ENCODE peak calls at places on chromosomes 13 and 19, in four cellular contexts. W, B, T and Z are unnamed samples.

GRCh38 chr13:47521895-47522487 is 479.1 kb downstream of the SUCLA2 start:
- DNase-seq in T (no peak), B (no peak), W (no peak), Z (no peak)

GRCh38 chr13:23771966-23772365 is 117.2 kb downstream of the MIPEP start:
- DNase-seq in W (no peak), T (no peak), B (no peak), Z (no peak)

GRCh38 chr13:20658451-20658850 is 45.0 kb upstream of the IL17D start:
- DNase-seq in T (no peak), W (no peak), B (no peak), Z (no peak)

GRCh38 chr19:46296722-46297431 is at the start of gene HIF3A:
- DNase-seq in T (peak; percentile 90), W (peak; percentile 44), B (no peak), Z (no peak)

GRCh38 chr13:77697208-77698103 is at the start of gene SLAIN1:
- DNase-seq in T (peak; percentile 98), W (peak; percentile 86), B (peak; percentile 15), Z (no peak)

GRCh38 chr19:16778796-16779411 is 50.3 kb upstream of the SIN3B start:
- DNase-seq in T (peak; percentile 52), B (peak; percentile 40), W (peak; percentile 65), Z (peak; percentile 67)

GRCh38 chr13:22461854-22462565 is 718.8 kb upstream of the SGCG start:
- DNase-seq in W (no peak), T (no peak), B (no peak), Z (no peak)

GRCh38 chr19:55958356-55958755 is 10.7 kb downstream of the NLRP8 start:
- DNase-seq in W (no peak), B (peak; percentile 2), T (no peak), Z (no peak)

GRCh38 chr19:4717966-4718701 is 5.5 kb downstream of the DPP9 start:
- DNase-seq in B (no peak), W (no peak), T (peak; percentile 11), Z (no peak)

GRCh38 chr13:50843256-50844043 is at the start of gene DLEU7:
- DNase-seq in W (no peak), T (peak; percentile 16), B (no peak), Z (no peak)

GRCh38 chr19:53195265-53195879 is 2.2 kb upstream of the ZNF665 start:
- DNase-seq in W (peak; percentile 59), T (peak; percentile 66), B (peak; percentile 67), Z (peak; percentile 42)

GRCh38 chr13:84927442-84928169 is 871.6 kb downstream of the SLITRK6 start:
- DNase-seq in W (no peak), T (no peak), B (no peak), Z (no peak)

GRCh38 chr13:27728271-27728670 is 64.0 kb upstream of the GSX1 start:
- DNase-seq in T (no peak), W (no peak), B (no peak), Z (no peak)

GRCh38 chr19:50286443-50286842 is 42.7 kb downstream of the KCNC3 start:
- DNase-seq in B (no peak), W (no peak), T (no peak), Z (no peak)

GRCh38 chr19:49746206-49746958 is 16.7 kb downstream of the TSKS start:
- DNase-seq in T (peak; percentile 81), W (peak; percentile 100), B (peak; percentile 36), Z (peak; percentile 90)

GRCh38 chr19:12527034-12527836 is 24.0 kb downstream of the ZNF564 start:
- DNase-seq in W (no peak), T (no peak), B (no peak), Z (no peak)

GRCh38 chr13:106099765-106100164 is 435.7 kb downstream of the EFNB2 start:
- DNase-seq in B (no peak), W (no peak), T (no peak), Z (no peak)

GRCh38 chr13:48595330-48596127 is 58.2 kb upstream of the CYSLTR2 start:
- DNase-seq in B (peak; percentile 79), W (peak; percentile 12), T (peak; percentile 48), Z (peak; percentile 50)

GRCh38 chr19:39156230-39156890 is 30.8 kb downstream of the PAK4 start:
- DNase-seq in B (no peak), W (peak; percentile 72), T (no peak), Z (no peak)

GRCh38 chr19:44605547-44605946 is 7.8 kb upstream of the IGSF23 start:
- DNase-seq in B (no peak), W (no peak), T (no peak), Z (no peak)
- TF ChIP-seq ELF1 in B (no peak), W (no peak), T (no peak), Z (no peak)

GRCh38 chr13:44764334-44764733 is 188.2 kb upstream of the TSC22D1 start:
- DNase-seq in T (no peak), B (no peak), W (no peak), Z (no peak)
- TF ChIP-seq JUND in T (no peak), B (no peak), W (no peak), Z (no peak)

GRCh38 chr19:33347300-33347699 is 26.2 kb upstream of the CEBPG start:
- DNase-seq in W (no peak), T (no peak), B (no peak), Z (no peak)

GRCh38 chr19:33346665-33347064 is 26.8 kb upstream of the CEBPG start:
- DNase-seq in W (no peak), B (no peak), T (no peak), Z (no peak)

GRCh38 chr19:33350538-33351309 is 22.8 kb upstream of the CEBPG start:
- DNase-seq in B (no peak), W (no peak), T (no peak), Z (no peak)

GRCh38 chr19:33348301-33349010 is 25.1 kb upstream of the CEBPG start:
- DNase-seq in B (peak; percentile 46), W (no peak), T (peak; percentile 65), Z (no peak)

GRCh38 chr19:33349319-33350289 is 23.9 kb upstream of the CEBPG start:
- DNase-seq in W (no peak), T (no peak), B (peak; percentile 16), Z (no peak)
- H3K9ac ChIP-seq in W (no peak overlapping the region), T (no peak overlapping the region), B (no peak overlapping the region), Z (no peak overlapping the region)

GRCh38 chr13:73776137-73776785 is 357.9 kb downstream of the KLF12 start:
- DNase-seq in T (no peak), B (no peak), W (no peak), Z (no peak)
- TF ChIP-seq ELF1 in T (no peak), B (no peak), W (no peak), Z (no peak)

DNA sequence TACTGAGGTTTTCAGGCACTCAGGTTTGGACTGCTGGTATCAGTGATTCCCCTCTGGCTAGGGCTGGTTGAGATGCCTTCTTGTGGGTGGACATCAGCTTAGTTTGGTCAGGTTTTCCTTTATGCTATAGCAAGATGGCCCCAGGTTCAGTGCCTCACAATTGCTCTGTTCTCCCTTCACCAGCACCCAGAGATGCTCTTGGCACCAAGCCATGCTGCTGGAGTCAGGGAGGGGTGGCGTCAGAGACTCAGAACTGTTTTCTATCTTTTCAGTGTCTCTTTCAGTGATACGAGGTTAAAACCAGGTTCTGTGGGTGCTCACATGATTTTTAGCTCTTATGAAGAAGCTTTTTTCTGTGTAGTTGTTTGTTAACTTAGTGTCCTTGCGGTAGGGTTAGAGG is 96.9 kb downstream of the NBEA start:
- DNase-seq in B (no peak), T (no peak), W (no peak), Z (no peak)
- TF ChIP-seq JUND in B (no peak), T (no peak), W (no peak), Z (no peak)

DNA sequence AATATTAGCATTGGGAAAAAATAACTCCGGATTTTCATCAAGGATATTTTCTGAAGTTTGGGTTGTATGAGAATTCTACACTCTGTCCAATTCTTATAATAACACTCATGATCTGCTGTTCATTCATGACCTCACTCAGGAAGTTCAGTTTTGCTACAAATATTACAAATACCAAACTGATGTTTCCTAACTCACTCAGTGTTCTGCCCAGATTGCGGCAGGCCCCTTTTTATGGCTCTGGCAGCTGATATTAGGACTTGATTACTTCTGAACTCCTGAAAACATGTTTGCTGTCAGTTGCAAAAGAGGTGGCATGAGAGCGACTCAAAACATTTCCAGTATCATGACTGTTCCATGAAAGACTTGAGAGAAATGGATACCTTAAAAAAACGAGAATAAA is 188.0 kb downstream of the RGCC start:
- DNase-seq in T (no peak), W (no peak), B (peak; percentile 88), Z (no peak)
- H3K9ac ChIP-seq in T (peak overlapping the region; percentile 2), W (no peak overlapping the region), B (no peak overlapping the region), Z (no peak overlapping the region)